ENCODE peak calls at places on chromosomes 12 and 14, in six cellular contexts. V, Z, M, W, X and G are unnamed samples.

GRCh38 chr12:28998662-28999120 is 150.4 kb upstream of the FAR2 start:
- DNase-seq in V (peak), Z (no peak), M (no peak), W (peak), X (peak), G (peak)

GRCh38 chr14:53325176-53325806 is 172.2 kb upstream of the DDHD1 start:
- DNase-seq in V (peak), Z (no peak), M (peak), W (no peak), X (peak), G (peak)

GRCh38 chr12:122081108-122081696 is 2.6 kb downstream of the MLXIP start:
- DNase-seq in V (peak), Z (no peak), M (no peak), W (peak), X (no peak), G (no peak)

GRCh38 chr14:91350813-91351507 is 66.7 kb downstream of the CCDC88C start:
- DNase-seq in V (no peak), Z (no peak), M (no peak), W (peak), X (peak), G (no peak)

GRCh38 chr12:590206-590750 is 73.0 kb downstream of the NINJ2 start:
- DNase-seq in V (no peak), Z (no peak), M (no peak), W (no peak), X (no peak), G (no peak)

GRCh38 chr12:8493084-8493483 is 20.2 kb upstream of the CLEC4D start:
- DNase-seq in V (no peak), Z (no peak), M (no peak), W (no peak), X (peak), G (no peak)

GRCh38 chr12:111715242-111715641 is 29.4 kb downstream of the ACAD10 start:
- DNase-seq in V (no peak), Z (no peak), M (peak), W (no peak), X (no peak), G (no peak)

GRCh38 chr12:19739195-19739776 is 300.0 kb downstream of the AEBP2 start:
- DNase-seq in V (peak), Z (peak), M (peak), W (peak), X (peak), G (peak)

GRCh38 chr12:131223791-131224567 is 270.3 kb downstream of the ADGRD1 start:
- DNase-seq in V (no peak), Z (no peak), M (no peak), W (no peak), X (no peak), G (no peak)

GRCh38 chr12:1993341-1993740 is 10.9 kb downstream of the DCP1B start:
- DNase-seq in V (peak), Z (no peak), M (no peak), W (peak), X (no peak), G (no peak)

GRCh38 chr12:20653871-20654270 is 41.3 kb upstream of the SLCO1C1 start:
- DNase-seq in V (peak), Z (no peak), M (no peak), W (peak), X (no peak), G (no peak)

GRCh38 chr14:64891839-64892375 is 12.2 kb upstream of the SPTB start:
- DNase-seq in V (peak), Z (peak), M (peak), W (peak), X (peak), G (peak)